ENCODE peak calls at places on chromosomes 7 and 10, in four cellular contexts. X is endothelial cell of umbilical vein, L is IMR-90, P is K562. V is an unnamed sample. For H3K4me1 and H3K9me1, the result is how much of the 10 kb centered on the place peaks cover.

GRCh38 chr10:2173328-2173727 is 436.0 kb upstream of the ADARB2 start:
- DNase-seq in X (no peak), L (no peak), P (no peak), V (no peak)

GRCh38 chr7:101373812-101374612 is 11.3 kb downstream of the COL26A1 start:
- DNase-seq in X (no peak), L (no peak), P (no peak), V (no peak)

GRCh38 chr7:155002411-155003214 is at the start of gene PAXIP1:
- DNase-seq in X (peak), L (peak), P (peak), V (no peak)

GRCh38 chr7:3780016-3780415 is 479.0 kb downstream of the SDK1 start:
- DNase-seq in X (no peak), L (no peak), P (no peak), V (no peak)

GRCh38 chr10:21518629-21519321 is 6.7 kb downstream of the SKIDA1 start:
- DNase-seq in X (peak), L (peak), P (no peak), V (no peak)

GRCh38 chr10:77463499-77463898 is 174.1 kb downstream of the KCNMA1 start:
- DNase-seq in X (no peak), L (peak), P (no peak), V (no peak)

GRCh38 chr7:28163955-28164354 is 16.6 kb downstream of the JAZF1 start:
- DNase-seq in X (no peak), L (peak), P (no peak), V (no peak)

GRCh38 chr7:116647861-116648260 is 24.1 kb upstream of the MET start:
- DNase-seq in X (no peak), L (no peak), P (no peak), V (no peak)

GRCh38 chr10:10499839-10500238 is 517.8 kb upstream of the CELF2 start:
- DNase-seq in X (peak), L (peak), P (no peak), V (no peak)

GRCh38 chr10:7667262-7668141 is 736 bp upstream of the ITIH5 start:
- DNase-seq in X (no peak), L (no peak), P (no peak), V (no peak)

GRCh38 chr10:5658871-5659618 is 7.3 kb downstream of the ASB13 start:
- DNase-seq in X (no peak), L (no peak), P (no peak), V (no peak)

GRCh38 chr7:117338020-117338419 is 15.2 kb upstream of the WNT2 start:
- DNase-seq in X (no peak), L (peak), P (no peak), V (no peak)

GRCh38 chr7:138941545-138941944 is 39.6 kb downstream of the KIAA1549 start:
- DNase-seq in X (no peak), L (no peak), P (no peak), V (no peak)

GRCh38 chr7:144818516-144818915 is 17.3 kb downstream of the TPK1 start:
- DNase-seq in X (peak), L (no peak), P (no peak), V (no peak)
- H3K4me1 ChIP-seq in X (under half), L (under half), P (under half), V (under half)

GRCh38 chr7:130182990-130183389 is 22.2 kb downstream of the TMEM209 start:
- DNase-seq in X (no peak), L (peak), P (no peak), V (no peak)
- H3K9me1 ChIP-seq in X (under half), L (under half), P (under half), V (under half)

DNA sequence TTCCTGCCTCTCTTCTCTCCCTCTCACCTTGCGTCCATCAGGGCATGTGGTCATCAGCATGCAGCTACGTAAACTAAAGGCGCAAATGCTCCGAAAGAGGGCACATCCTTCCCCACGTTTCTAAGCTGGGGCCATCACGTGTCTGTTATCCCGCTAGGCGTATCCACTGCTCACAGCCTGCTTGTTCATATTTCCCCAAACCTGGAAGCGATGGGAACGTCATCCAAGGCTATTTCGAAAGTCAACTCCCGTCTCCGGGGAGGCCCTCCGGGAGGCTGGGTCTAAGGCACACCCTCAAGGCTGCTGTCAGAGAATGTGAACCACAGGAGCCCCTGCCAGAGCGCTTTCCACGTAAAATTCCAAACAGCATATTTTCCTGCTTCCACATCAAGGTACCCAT is 199.2 kb downstream of the DIP2C start:
- DNase-seq in X (no peak), L (peak), P (no peak), V (no peak)
- H3K4me1 ChIP-seq in X (under half), L (under half), P (under half), V (under half)

GRCh38 chr10:132347931-132348267 is 15.9 kb downstream of the LRRC27 start:
- DNase-seq in X (no peak), L (no peak), P (no peak), V (no peak)

GRCh38 chr10:132350391-132350790 is 18.4 kb downstream of the LRRC27 start:
- DNase-seq in X (no peak), L (no peak), P (no peak), V (no peak)

GRCh38 chr10:132350946-132351345 is 19.0 kb downstream of the LRRC27 start:
- DNase-seq in X (no peak), L (no peak), P (no peak), V (no peak)

GRCh38 chr10:132351611-132352010 is 19.6 kb downstream of the LRRC27 start:
- DNase-seq in X (no peak), L (no peak), P (no peak), V (no peak)

GRCh38 chr10:132349766-132350165 is 17.8 kb downstream of the LRRC27 start:
- DNase-seq in X (no peak), L (no peak), P (no peak), V (no peak)
- H3K9me1 ChIP-seq in X (under half), L (under half), P (under half), V (under half)

DNA sequence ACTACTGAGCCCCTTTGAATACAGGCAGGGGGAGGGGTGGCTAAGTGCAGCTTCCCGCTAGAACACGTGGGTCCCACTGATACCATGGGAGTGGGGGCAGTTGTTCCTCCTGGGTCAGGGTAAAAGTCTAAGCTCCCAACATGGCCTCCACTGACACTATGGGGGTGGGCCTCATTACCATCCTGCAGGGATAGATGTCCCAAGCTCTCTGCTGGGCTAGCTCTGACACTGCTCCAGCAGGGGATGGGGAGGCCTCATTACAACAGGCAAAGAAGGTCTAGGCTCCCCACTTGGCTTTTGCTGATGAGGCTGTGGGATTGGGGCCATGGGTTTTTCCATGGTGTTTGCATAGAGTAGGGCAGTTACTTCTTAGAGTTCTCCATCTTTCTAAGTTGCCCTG is 51.5 kb downstream of the STK17A start:
- DNase-seq in X (no peak), L (no peak), P (no peak), V (no peak)
- H3K4me1 ChIP-seq in X (under half), L (under half), P (under half), V (under half)

GRCh38 chr10:123966896-123967231 is 75.3 kb upstream of the CPXM2 start:
- DNase-seq in X (no peak), L (no peak), P (no peak), V (no peak)
- H3K9me1 ChIP-seq in X (under half), L (under half), P (under half), V (under half)

DNA sequence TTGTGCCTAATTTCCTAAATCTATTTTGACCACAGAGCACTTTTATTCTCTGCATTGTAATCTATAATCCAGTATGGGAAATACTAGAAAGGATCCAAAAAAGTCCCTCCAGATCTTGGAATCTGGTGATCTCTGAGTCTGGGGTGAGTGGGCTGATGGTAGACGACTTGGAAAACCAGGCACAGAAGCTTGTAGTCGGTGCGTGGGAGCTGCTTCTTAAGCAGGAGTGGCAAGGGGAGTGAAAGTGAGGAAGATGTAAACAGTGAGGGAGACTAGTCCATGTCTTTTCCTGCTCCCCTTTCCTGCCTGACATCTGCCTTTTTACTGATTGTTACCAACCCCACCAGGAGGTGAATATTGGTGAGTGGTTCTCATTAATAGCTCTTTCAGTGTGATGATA is 6.8 kb downstream of the AUTS2 start:
- DNase-seq in X (no peak), L (no peak), P (no peak), V (no peak)
- H3K4me1 ChIP-seq in X (under half), L (under half), P (under half), V (under half)

DNA sequence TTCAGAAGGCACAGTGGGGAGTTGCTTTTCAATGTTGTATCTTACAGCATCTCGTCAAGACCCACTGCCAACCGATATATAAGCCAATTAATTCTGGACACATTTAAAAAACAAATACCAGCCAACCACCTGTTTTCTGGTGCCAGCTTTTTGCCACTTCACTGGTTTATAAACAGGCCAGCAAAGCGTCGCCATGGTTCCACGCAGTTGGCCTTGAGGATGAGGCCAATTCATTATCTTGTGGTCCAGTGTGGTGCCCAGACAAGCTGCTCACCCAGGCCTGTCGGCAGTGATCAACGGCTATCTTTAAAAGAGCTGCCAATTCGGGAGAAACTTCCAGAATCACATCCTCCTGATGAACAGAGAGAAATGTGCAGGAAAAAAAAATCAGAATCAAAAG is 321.0 kb downstream of the TCERG1L start:
- DNase-seq in X (no peak), L (no peak), P (no peak), V (no peak)
- H3K9me1 ChIP-seq in X (under half), L (under half), P (under half), V (under half)